ENCODE peak calls at places on chromosomes 7 and 10, in nine cellular contexts. One of them, this sample, is unnamed.

GRCh38 chr7:102814025-102814471 is 65.2 kb downstream of the FAM185A start:
- DNase-seq in HFF-Myc: no peak
- DNase-seq in left ventricle myocardium inferior: no peak
- DNase-seq in A549: no peak
- DNase-seq in GM20000: no peak
- DNase-seq in RWPE1: peak
- DNase-seq in lower lobe of right lung: no peak
- DNase-seq in CD4-positive, alpha-beta T cell: no peak
- DNase-seq in brain microvascular endothelial cell: no peak
- DNase-seq in this sample: no peak

GRCh38 chr7:39637963-39638485 is 14.7 kb downstream of the RALA start:
- DNase-seq in HFF-Myc: no peak
- DNase-seq in CD4-positive, alpha-beta T cell: no peak
- DNase-seq in GM20000: no peak
- DNase-seq in brain microvascular endothelial cell: no peak
- DNase-seq in A549: no peak
- DNase-seq in lower lobe of right lung: no peak
- DNase-seq in left ventricle myocardium inferior: no peak
- DNase-seq in RWPE1: no peak
- DNase-seq in this sample: no peak

GRCh38 chr7:92768501-92769360 is 67.6 kb downstream of the CDK6 start:
- DNase-seq in left ventricle myocardium inferior: no peak
- DNase-seq in lower lobe of right lung: no peak
- DNase-seq in CD4-positive, alpha-beta T cell: no peak
- DNase-seq in brain microvascular endothelial cell: peak
- DNase-seq in RWPE1: no peak
- DNase-seq in A549: no peak
- DNase-seq in GM20000: peak
- DNase-seq in HFF-Myc: no peak
- DNase-seq in this sample: no peak

GRCh38 chr7:123643495-123644428 is 11.9 kb upstream of the LMOD2 start:
- DNase-seq in HFF-Myc: peak
- DNase-seq in brain microvascular endothelial cell: peak
- DNase-seq in lower lobe of right lung: no peak
- DNase-seq in GM20000: no peak
- DNase-seq in CD4-positive, alpha-beta T cell: no peak
- DNase-seq in left ventricle myocardium inferior: no peak
- DNase-seq in A549: no peak
- DNase-seq in RWPE1: peak
- DNase-seq in this sample: no peak

GRCh38 chr7:156061689-156062255 is 249.5 kb upstream of the SHH start:
- DNase-seq in CD4-positive, alpha-beta T cell: no peak
- DNase-seq in GM20000: no peak
- DNase-seq in brain microvascular endothelial cell: no peak
- DNase-seq in left ventricle myocardium inferior: no peak
- DNase-seq in A549: no peak
- DNase-seq in HFF-Myc: no peak
- DNase-seq in lower lobe of right lung: no peak
- DNase-seq in RWPE1: no peak
- DNase-seq in this sample: no peak

GRCh38 chr10:56095506-56096225 is 265.4 kb downstream of the ZWINT start:
- DNase-seq in left ventricle myocardium inferior: no peak
- DNase-seq in brain microvascular endothelial cell: no peak
- DNase-seq in A549: no peak
- DNase-seq in lower lobe of right lung: no peak
- DNase-seq in HFF-Myc: no peak
- DNase-seq in RWPE1: no peak
- DNase-seq in GM20000: no peak
- DNase-seq in CD4-positive, alpha-beta T cell: no peak
- DNase-seq in this sample: no peak

GRCh38 chr10:48514263-48514662 is 90.6 kb downstream of the ARHGAP22 start:
- DNase-seq in left ventricle myocardium inferior: no peak
- DNase-seq in HFF-Myc: no peak
- DNase-seq in lower lobe of right lung: no peak
- DNase-seq in CD4-positive, alpha-beta T cell: no peak
- DNase-seq in GM20000: no peak
- DNase-seq in A549: no peak
- DNase-seq in brain microvascular endothelial cell: no peak
- DNase-seq in RWPE1: no peak
- DNase-seq in this sample: no peak

GRCh38 chr7:111711426-111712065 is 149.3 kb upstream of the IMMP2L start:
- DNase-seq in CD4-positive, alpha-beta T cell: no peak
- DNase-seq in brain microvascular endothelial cell: no peak
- DNase-seq in HFF-Myc: no peak
- DNase-seq in A549: no peak
- DNase-seq in left ventricle myocardium inferior: no peak
- DNase-seq in RWPE1: no peak
- DNase-seq in GM20000: no peak
- DNase-seq in lower lobe of right lung: no peak
- DNase-seq in this sample: no peak

GRCh38 chr7:405489-406211 is 114.0 kb downstream of the PDGFA start:
- DNase-seq in HFF-Myc: no peak
- DNase-seq in brain microvascular endothelial cell: no peak
- DNase-seq in A549: no peak
- DNase-seq in GM20000: no peak
- DNase-seq in CD4-positive, alpha-beta T cell: no peak
- DNase-seq in lower lobe of right lung: peak
- DNase-seq in left ventricle myocardium inferior: peak
- DNase-seq in RWPE1: no peak
- DNase-seq in this sample: no peak

GRCh38 chr7:156927571-156928405 is 21.7 kb upstream of the NOM1 start:
- DNase-seq in A549: no peak
- DNase-seq in left ventricle myocardium inferior: no peak
- DNase-seq in RWPE1: no peak
- DNase-seq in brain microvascular endothelial cell: no peak
- DNase-seq in HFF-Myc: no peak
- DNase-seq in lower lobe of right lung: no peak
- DNase-seq in CD4-positive, alpha-beta T cell: no peak
- DNase-seq in GM20000: no peak
- DNase-seq in this sample: no peak

GRCh38 chr7:6558837-6559236 is 7.6 kb upstream of the GRID2IP start:
- DNase-seq in GM20000: peak
- DNase-seq in HFF-Myc: no peak
- DNase-seq in lower lobe of right lung: no peak
- DNase-seq in left ventricle myocardium inferior: no peak
- DNase-seq in A549: peak
- DNase-seq in RWPE1: peak
- DNase-seq in brain microvascular endothelial cell: peak
- DNase-seq in CD4-positive, alpha-beta T cell: no peak
- DNase-seq in this sample: no peak

GRCh38 chr7:50837965-50838364 is 55.3 kb upstream of the GRB10 start:
- DNase-seq in GM20000: no peak
- DNase-seq in HFF-Myc: no peak
- DNase-seq in RWPE1: peak
- DNase-seq in brain microvascular endothelial cell: peak
- DNase-seq in A549: peak
- DNase-seq in CD4-positive, alpha-beta T cell: no peak
- DNase-seq in left ventricle myocardium inferior: no peak
- DNase-seq in lower lobe of right lung: no peak
- DNase-seq in this sample: no peak

GRCh38 chr7:21497072-21497471 is 45.8 kb upstream of the DNAH11 start:
- DNase-seq in GM20000: no peak
- DNase-seq in HFF-Myc: peak
- DNase-seq in left ventricle myocardium inferior: no peak
- DNase-seq in A549: no peak
- DNase-seq in brain microvascular endothelial cell: peak
- DNase-seq in RWPE1: no peak
- DNase-seq in lower lobe of right lung: no peak
- DNase-seq in CD4-positive, alpha-beta T cell: no peak
- DNase-seq in this sample: no peak

GRCh38 chr10:80277016-80277415 is 12.4 kb downstream of the MAT1A start:
- DNase-seq in left ventricle myocardium inferior: no peak
- DNase-seq in GM20000: no peak
- DNase-seq in brain microvascular endothelial cell: no peak
- DNase-seq in A549: no peak
- DNase-seq in CD4-positive, alpha-beta T cell: no peak
- DNase-seq in HFF-Myc: no peak
- DNase-seq in RWPE1: no peak
- DNase-seq in lower lobe of right lung: no peak
- DNase-seq in this sample: no peak

GRCh38 chr7:39904077-39904486 is 46.0 kb upstream of the CDK13 start:
- DNase-seq in RWPE1: no peak
- DNase-seq in GM20000: no peak
- DNase-seq in left ventricle myocardium inferior: no peak
- DNase-seq in lower lobe of right lung: no peak
- DNase-seq in HFF-Myc: peak
- DNase-seq in brain microvascular endothelial cell: peak
- DNase-seq in A549: no peak
- DNase-seq in CD4-positive, alpha-beta T cell: no peak
- DNase-seq in this sample: no peak

GRCh38 chr7:155338632-155339320 is 41.1 kb downstream of the INSIG1 start:
- DNase-seq in lower lobe of right lung: no peak
- DNase-seq in CD4-positive, alpha-beta T cell: no peak
- DNase-seq in brain microvascular endothelial cell: no peak
- DNase-seq in RWPE1: no peak
- DNase-seq in A549: no peak
- DNase-seq in GM20000: no peak
- DNase-seq in left ventricle myocardium inferior: no peak
- DNase-seq in HFF-Myc: no peak
- DNase-seq in this sample: no peak

GRCh38 chr7:132840197-132840596 is 241.7 kb downstream of the CHCHD3 start:
- DNase-seq in HFF-Myc: no peak
- DNase-seq in RWPE1: no peak
- DNase-seq in GM20000: no peak
- DNase-seq in CD4-positive, alpha-beta T cell: no peak
- DNase-seq in lower lobe of right lung: no peak
- DNase-seq in A549: no peak
- DNase-seq in left ventricle myocardium inferior: no peak
- DNase-seq in brain microvascular endothelial cell: no peak
- DNase-seq in this sample: no peak

GRCh38 chr10:3424102-3424803 is 251.7 kb upstream of the PITRM1 start:
- DNase-seq in left ventricle myocardium inferior: peak
- DNase-seq in brain microvascular endothelial cell: peak
- DNase-seq in CD4-positive, alpha-beta T cell: no peak
- DNase-seq in A549: no peak
- DNase-seq in RWPE1: no peak
- DNase-seq in HFF-Myc: no peak
- DNase-seq in GM20000: no peak
- DNase-seq in lower lobe of right lung: peak
- DNase-seq in this sample: peak

GRCh38 chr7:2254429-2255144 is 12.6 kb downstream of the NUDT1 start:
- DNase-seq in lower lobe of right lung: no peak
- DNase-seq in brain microvascular endothelial cell: no peak
- DNase-seq in RWPE1: no peak
- DNase-seq in A549: no peak
- DNase-seq in CD4-positive, alpha-beta T cell: no peak
- DNase-seq in HFF-Myc: no peak
- DNase-seq in GM20000: no peak
- DNase-seq in left ventricle myocardium inferior: no peak
- DNase-seq in this sample: no peak
- TF ChIP-seq CTCF in lower lobe of right lung: no peak
- TF ChIP-seq CTCF in brain microvascular endothelial cell: no peak
- TF ChIP-seq CTCF in RWPE1: no peak
- TF ChIP-seq CTCF in A549: no peak
- TF ChIP-seq CTCF in CD4-positive, alpha-beta T cell: no peak
- TF ChIP-seq CTCF in HFF-Myc: no peak
- TF ChIP-seq CTCF in GM20000: no peak
- TF ChIP-seq CTCF in left ventricle myocardium inferior: no peak
- TF ChIP-seq CTCF in this sample: no peak

GRCh38 chr10:30115391-30116253 is 56.2 kb upstream of the JCAD start:
- DNase-seq in CD4-positive, alpha-beta T cell: no peak
- DNase-seq in GM20000: no peak
- DNase-seq in HFF-Myc: no peak
- DNase-seq in brain microvascular endothelial cell: no peak
- DNase-seq in left ventricle myocardium inferior: no peak
- DNase-seq in lower lobe of right lung: no peak
- DNase-seq in RWPE1: no peak
- DNase-seq in A549: no peak
- DNase-seq in this sample: no peak

GRCh38 chr10:30121401-30121800 is 62.0 kb upstream of the JCAD start:
- DNase-seq in A549: no peak
- DNase-seq in brain microvascular endothelial cell: no peak
- DNase-seq in CD4-positive, alpha-beta T cell: no peak
- DNase-seq in lower lobe of right lung: no peak
- DNase-seq in RWPE1: no peak
- DNase-seq in left ventricle myocardium inferior: no peak
- DNase-seq in GM20000: no peak
- DNase-seq in HFF-Myc: no peak
- DNase-seq in this sample: no peak

GRCh38 chr10:30114871-30115270 is 55.5 kb upstream of the JCAD start:
- DNase-seq in HFF-Myc: no peak
- DNase-seq in lower lobe of right lung: no peak
- DNase-seq in RWPE1: no peak
- DNase-seq in GM20000: no peak
- DNase-seq in left ventricle myocardium inferior: no peak
- DNase-seq in brain microvascular endothelial cell: peak
- DNase-seq in CD4-positive, alpha-beta T cell: no peak
- DNase-seq in A549: no peak
- DNase-seq in this sample: no peak

GRCh38 chr10:30116254-30116573 is 56.8 kb upstream of the JCAD start:
- DNase-seq in lower lobe of right lung: no peak
- DNase-seq in HFF-Myc: no peak
- DNase-seq in RWPE1: no peak
- DNase-seq in left ventricle myocardium inferior: no peak
- DNase-seq in A549: no peak
- DNase-seq in CD4-positive, alpha-beta T cell: no peak
- DNase-seq in brain microvascular endothelial cell: no peak
- DNase-seq in GM20000: no peak
- DNase-seq in this sample: no peak

DNA sequence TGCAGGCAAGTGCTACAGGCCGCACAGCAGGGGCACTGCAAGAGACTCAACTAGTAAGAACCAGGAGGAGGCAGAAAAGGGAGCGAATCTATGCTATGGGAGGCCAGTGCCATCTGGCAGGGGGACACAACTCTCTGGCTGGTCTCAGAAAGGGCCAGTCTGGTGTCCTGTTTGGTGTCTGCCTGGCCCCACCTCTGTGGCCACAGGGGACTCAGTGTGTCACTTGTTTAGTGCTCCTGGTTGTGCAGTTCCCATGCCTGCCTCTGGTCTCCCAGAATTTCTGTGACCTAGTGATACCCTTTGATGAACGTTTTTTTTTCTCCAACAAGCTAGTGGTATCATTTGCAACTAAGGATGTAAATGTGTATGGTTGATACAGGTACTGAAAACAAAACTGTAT is 59.2 kb upstream of the JCAD start:
- DNase-seq in GM20000: no peak
- DNase-seq in RWPE1: no peak
- DNase-seq in A549: no peak
- DNase-seq in brain microvascular endothelial cell: no peak
- DNase-seq in left ventricle myocardium inferior: no peak
- DNase-seq in lower lobe of right lung: no peak
- DNase-seq in HFF-Myc: no peak
- DNase-seq in CD4-positive, alpha-beta T cell: no peak
- DNase-seq in this sample: no peak
- TF ChIP-seq CTCF in GM20000: no peak
- TF ChIP-seq CTCF in RWPE1: no peak
- TF ChIP-seq CTCF in A549: no peak
- TF ChIP-seq CTCF in brain microvascular endothelial cell: no peak
- TF ChIP-seq CTCF in left ventricle myocardium inferior: no peak
- TF ChIP-seq CTCF in lower lobe of right lung: no peak
- TF ChIP-seq CTCF in HFF-Myc: no peak
- TF ChIP-seq CTCF in CD4-positive, alpha-beta T cell: no peak
- TF ChIP-seq CTCF in this sample: no peak

GRCh38 chr7:25318077-25318476 is 89.8 kb upstream of the NPVF start:
- DNase-seq in A549: no peak
- DNase-seq in left ventricle myocardium inferior: no peak
- DNase-seq in RWPE1: no peak
- DNase-seq in brain microvascular endothelial cell: no peak
- DNase-seq in CD4-positive, alpha-beta T cell: no peak
- DNase-seq in lower lobe of right lung: no peak
- DNase-seq in HFF-Myc: no peak
- DNase-seq in GM20000: no peak
- DNase-seq in this sample: no peak
- TF ChIP-seq CTCF in A549: no peak
- TF ChIP-seq CTCF in left ventricle myocardium inferior: no peak
- TF ChIP-seq CTCF in RWPE1: no peak
- TF ChIP-seq CTCF in brain microvascular endothelial cell: no peak
- TF ChIP-seq CTCF in CD4-positive, alpha-beta T cell: no peak
- TF ChIP-seq CTCF in lower lobe of right lung: no peak
- TF ChIP-seq CTCF in HFF-Myc: no peak
- TF ChIP-seq CTCF in GM20000: no peak
- TF ChIP-seq CTCF in this sample: no peak

GRCh38 chr10:122525788-122526187 is 34.8 kb upstream of the DMBT1 start:
- DNase-seq in lower lobe of right lung: no peak
- DNase-seq in GM20000: no peak
- DNase-seq in A549: no peak
- DNase-seq in RWPE1: no peak
- DNase-seq in HFF-Myc: no peak
- DNase-seq in CD4-positive, alpha-beta T cell: no peak
- DNase-seq in left ventricle myocardium inferior: no peak
- DNase-seq in brain microvascular endothelial cell: no peak
- DNase-seq in this sample: no peak
- TF ChIP-seq CTCF in lower lobe of right lung: peak
- TF ChIP-seq CTCF in GM20000: no peak
- TF ChIP-seq CTCF in A549: peak
- TF ChIP-seq CTCF in RWPE1: no peak
- TF ChIP-seq CTCF in HFF-Myc: no peak
- TF ChIP-seq CTCF in CD4-positive, alpha-beta T cell: no peak
- TF ChIP-seq CTCF in left ventricle myocardium inferior: peak
- TF ChIP-seq CTCF in brain microvascular endothelial cell: no peak
- TF ChIP-seq CTCF in this sample: no peak

This sample was measured in CD14-positive monocyte.